ENCODE peak calls at places on chromosomes 12 and 14, in five cellular contexts. I is NCI-H2081; S is SHP77; Q is activated T-helper 1 cell treated with anti-CD3 and anti-CD28 coated beads, Interleukin-2, amount 50 U/mL, for 16 hours; N is fibroblast of pulmonary artery. P is an unnamed sample.

GRCh38 chr12:126915309-126915708 is 1351.7 kb upstream of the TMEM132C start:
- DNase-seq in Q (no peak), S (no peak), I (no peak), N (no peak), P (no peak)

GRCh38 chr12:77324763-77325468 is 259.5 kb upstream of the E2F7 start:
- DNase-seq in Q (no peak), I (peak), S (peak), N (peak), P (peak)

GRCh38 chr12:59268295-59268809 is 327.5 kb upstream of the SLC16A7 start:
- DNase-seq in N (no peak), S (no peak), Q (no peak), I (no peak), P (no peak)

GRCh38 chr14:65239143-65239672 is 136.9 kb upstream of the MAX start:
- DNase-seq in Q (no peak), S (no peak), N (peak), I (no peak), P (no peak)

GRCh38 chr12:65209655-65210043 is 40.3 kb downstream of the LEMD3 start:
- DNase-seq in S (no peak), Q (no peak), I (no peak), N (peak), P (no peak)

GRCh38 chr14:52974406-52974805 is 23.6 kb upstream of the FERMT2 start:
- DNase-seq in I (no peak), Q (no peak), S (no peak), N (no peak), P (no peak)

GRCh38 chr12:68674376-68674775 is 12.4 kb upstream of the NUP107 start:
- DNase-seq in N (no peak), I (no peak), Q (no peak), S (no peak), P (no peak)

GRCh38 chr14:102371361-102371760 is 8.6 kb downstream of the TECPR2 start:
- DNase-seq in I (no peak), S (no peak), Q (no peak), N (no peak), P (no peak)

GRCh38 chr12:98767248-98767647 is 122.2 kb downstream of the APAF1 start:
- DNase-seq in Q (no peak), N (no peak), I (no peak), S (no peak), P (no peak)